ENCODE peak calls at places on chromosomes 2 and 18, in ten cellular contexts. G is heart left ventricle, M is endothelial cell of umbilical vein, K is transverse colon, C is ovary, O is adrenal gland, Y is K562, I is HCT116, J is body of pancreas, B is NB4. X is an unnamed sample.

GRCh38 chr2:66364495-66364992 is 70.4 kb upstream of the MEIS1 start:
- DNase-seq in G (peak), M (no peak), K (no peak), C (no peak), O (no peak), Y (no peak), I (no peak), J (no peak), B (no peak), X (peak)

GRCh38 chr2:105488198-105488757 is 89.4 kb upstream of the FHL2 start:
- DNase-seq in G (peak), M (no peak), K (no peak), C (no peak), O (no peak), Y (no peak), I (no peak), J (no peak), B (no peak), X (peak)

GRCh38 chr2:190446750-190447516 is 38.8 kb downstream of the MFSD6 start:
- DNase-seq in G (no peak), M (no peak), K (no peak), C (no peak), O (no peak), Y (no peak), I (no peak), J (no peak), B (no peak), X (no peak)

GRCh38 chr2:188046437-188046836 is 245.2 kb upstream of the GULP1 start:
- DNase-seq in G (no peak), M (peak), K (no peak), C (no peak), O (no peak), Y (no peak), I (no peak), J (no peak), B (no peak), X (no peak)

GRCh38 chr18:21110667-21111350 is 804 bp downstream of the ROCK1 start:
- DNase-seq in G (peak), M (no peak), K (peak), C (peak), O (peak), Y (peak), I (no peak), J (peak), B (peak), X (peak)

GRCh38 chr2:233426619-233427342 is 72.5 kb downstream of the DGKD start:
- DNase-seq in G (peak), M (no peak), K (no peak), C (no peak), O (no peak), Y (peak), I (peak), J (no peak), B (peak), X (peak)

GRCh38 chr2:170391018-170391417 is 213.1 kb downstream of the MYO3B start:
- DNase-seq in G (no peak), M (no peak), K (no peak), C (no peak), O (no peak), Y (no peak), I (no peak), J (no peak), B (no peak), X (no peak)

GRCh38 chr18:54161267-54161666 is 63.2 kb downstream of the MBD2 start:
- DNase-seq in G (no peak), M (no peak), K (no peak), C (no peak), O (no peak), Y (no peak), I (no peak), J (no peak), B (no peak), X (no peak)

GRCh38 chr2:6806605-6807004 is 59.1 kb downstream of the CMPK2 start:
- DNase-seq in G (no peak), M (no peak), K (no peak), C (no peak), O (no peak), Y (no peak), I (no peak), J (no peak), B (no peak), X (no peak)

GRCh38 chr2:181262782-181263181 is 194.4 kb upstream of the ITGA4 start:
- DNase-seq in G (no peak), M (no peak), K (no peak), C (no peak), O (no peak), Y (no peak), I (no peak), J (no peak), B (no peak), X (no peak)

GRCh38 chr18:3605562-3606443 is 155.8 kb downstream of the TGIF1 start:
- DNase-seq in G (no peak), M (peak), K (no peak), C (no peak), O (no peak), Y (no peak), I (no peak), J (no peak), B (peak), X (no peak)

GRCh38 chr18:9684901-9685738 is 23.0 kb upstream of the RAB31 start:
- DNase-seq in G (peak), M (no peak), K (no peak), C (peak), O (no peak), Y (no peak), I (no peak), J (no peak), B (peak), X (no peak)

GRCh38 chr2:60839126-60839813 is 42.1 kb upstream of the REL start:
- DNase-seq in G (no peak), M (no peak), K (no peak), C (no peak), O (no peak), Y (no peak), I (no peak), J (no peak), B (no peak), X (no peak)

GRCh38 chr18:3213231-3214059 is 6.3 kb downstream of the MYOM1 start:
- DNase-seq in G (no peak), M (peak), K (no peak), C (no peak), O (no peak), Y (peak), I (no peak), J (no peak), B (peak), X (no peak)

GRCh38 chr18:68083131-68083530 is 566.6 kb upstream of the DSEL start:
- DNase-seq in G (no peak), M (peak), K (no peak), C (no peak), O (no peak), Y (no peak), I (no peak), J (no peak), B (no peak), X (no peak)

GRCh38 chr2:79189465-79189864 is 29.9 kb upstream of the REG3A start:
- DNase-seq in G (no peak), M (no peak), K (no peak), C (no peak), O (no peak), Y (no peak), I (no peak), J (no peak), B (no peak), X (no peak)

GRCh38 chr2:204842731-204843490 is 297.6 kb downstream of the PARD3B start:
- DNase-seq in G (no peak), M (peak), K (no peak), C (peak), O (peak), Y (peak), I (no peak), J (no peak), B (no peak), X (peak)

GRCh38 chr18:59691046-59691395 is 6.2 kb downstream of the CCBE1 start:
- DNase-seq in G (no peak), M (no peak), K (no peak), C (no peak), O (no peak), Y (no peak), I (no peak), J (no peak), B (no peak), X (no peak)

GRCh38 chr18:44927127-44927849 is 246.6 kb downstream of the SETBP1 start:
- DNase-seq in G (no peak), M (no peak), K (no peak), C (no peak), O (no peak), Y (no peak), I (no peak), J (no peak), B (no peak), X (no peak)

GRCh38 chr18:39314595-39314994 is 1749.0 kb upstream of the CELF4 start:
- DNase-seq in G (no peak), M (no peak), K (no peak), C (no peak), O (no peak), Y (no peak), I (no peak), J (no peak), B (no peak), X (no peak)

GRCh38 chr18:49529596-49529995 is 32.3 kb upstream of the LIPG start:
- DNase-seq in G (no peak), M (no peak), K (no peak), C (no peak), O (no peak), Y (no peak), I (no peak), J (no peak), B (no peak), X (no peak)

GRCh38 chr18:36680042-36680441 is 148.8 kb downstream of the TPGS2 start:
- DNase-seq in G (no peak), M (no peak), K (no peak), C (no peak), O (no peak), Y (no peak), I (no peak), J (no peak), B (no peak), X (no peak)

GRCh38 chr18:25560369-25560768 is 208.4 kb upstream of the ZNF521 start:
- DNase-seq in G (no peak), M (no peak), K (no peak), C (no peak), O (no peak), Y (no peak), I (no peak), J (no peak), B (no peak), X (peak)

GRCh38 chr2:171540437-171540836 is 18.2 kb downstream of the CYBRD1 start:
- DNase-seq in G (no peak), M (no peak), K (no peak), C (no peak), O (no peak), Y (no peak), I (no peak), J (no peak), B (no peak), X (no peak)

GRCh38 chr2:80482276-80482675 is 177.7 kb upstream of the LRRTM1 start:
- DNase-seq in G (no peak), M (no peak), K (no peak), C (no peak), O (no peak), Y (no peak), I (no peak), J (no peak), B (no peak), X (no peak)

GRCh38 chr2:183927367-183928355 is 670.7 kb upstream of the ZNF804A start:
- DNase-seq in G (no peak), M (no peak), K (no peak), C (no peak), O (no peak), Y (no peak), I (no peak), J (no peak), B (no peak), X (no peak)

GRCh38 chr2:42340938-42341636 is 19.9 kb downstream of the COX7A2L start:
- DNase-seq in G (no peak), M (no peak), K (no peak), C (no peak), O (no peak), Y (no peak), I (no peak), J (no peak), B (no peak), X (no peak)

GRCh38 chr2:43184339-43184895 is 42.0 kb downstream of the ZFP36L2 start:
- DNase-seq in G (no peak), M (no peak), K (peak), C (no peak), O (no peak), Y (peak), I (peak), J (no peak), B (peak), X (no peak)

GRCh38 chr18:44895176-44895798 is 214.6 kb downstream of the SETBP1 start:
- DNase-seq in G (peak), M (peak), K (peak), C (peak), O (peak), Y (peak), I (no peak), J (peak), B (peak), X (peak)

GRCh38 chr2:236909802-236910201 is 175.9 kb upstream of the COPS8 start:
- DNase-seq in G (no peak), M (no peak), K (no peak), C (no peak), O (no peak), Y (no peak), I (no peak), J (no peak), B (no peak), X (no peak)

GRCh38 chr2:219171231-219171651 is 1.4 kb upstream of the SLC23A3 start:
- DNase-seq in G (peak), M (peak), K (peak), C (peak), O (peak), Y (peak), I (peak), J (peak), B (peak), X (peak)

GRCh38 chr18:46196627-46197243 is 92.5 kb downstream of the HAUS1 start:
- DNase-seq in G (no peak), M (no peak), K (no peak), C (no peak), O (no peak), Y (no peak), I (peak), J (no peak), B (no peak), X (no peak)

GRCh38 chr2:227324671-227325055 is 388 bp upstream of the MFF start:
- DNase-seq in G (no peak), M (no peak), K (no peak), C (peak), O (peak), Y (peak), I (peak), J (peak), B (peak), X (no peak)

GRCh38 chr18:5237083-5237722 is 40.1 kb upstream of the AKAIN1 start:
- DNase-seq in G (no peak), M (no peak), K (no peak), C (no peak), O (no peak), Y (peak), I (no peak), J (peak), B (peak), X (peak)

GRCh38 chr2:70829916-70830315 is 5.7 kb downstream of the CD207 start:
- DNase-seq in G (no peak), M (peak), K (no peak), C (no peak), O (no peak), Y (no peak), I (no peak), J (no peak), B (no peak), X (no peak)

GRCh38 chr2:108786354-108787208 is at the start of gene CCDC138:
- DNase-seq in G (peak), M (peak), K (peak), C (peak), O (peak), Y (peak), I (peak), J (peak), B (peak), X (peak)
- TF ChIP-seq POLR2A in G (peak), M (peak), K (peak), C (no peak), O (peak), Y (peak), I (peak), J (peak), B (peak), X (no peak)

GRCh38 chr2:33489835-33490431 is 13.5 kb downstream of the RASGRP3 start:
- DNase-seq in G (no peak), M (no peak), K (no peak), C (no peak), O (no peak), Y (no peak), I (no peak), J (no peak), B (no peak), X (no peak)

GRCh38 chr2:33494877-33495641 is 18.6 kb downstream of the RASGRP3 start:
- DNase-seq in G (no peak), M (no peak), K (no peak), C (no peak), O (no peak), Y (no peak), I (no peak), J (no peak), B (no peak), X (no peak)

GRCh38 chr2:33491685-33492084 is 15.2 kb downstream of the RASGRP3 start:
- DNase-seq in G (no peak), M (no peak), K (no peak), C (no peak), O (no peak), Y (no peak), I (no peak), J (no peak), B (peak), X (no peak)

GRCh38 chr2:33494155-33494779 is 17.8 kb downstream of the RASGRP3 start:
- DNase-seq in G (no peak), M (peak), K (no peak), C (no peak), O (no peak), Y (no peak), I (no peak), J (no peak), B (no peak), X (no peak)

DNA sequence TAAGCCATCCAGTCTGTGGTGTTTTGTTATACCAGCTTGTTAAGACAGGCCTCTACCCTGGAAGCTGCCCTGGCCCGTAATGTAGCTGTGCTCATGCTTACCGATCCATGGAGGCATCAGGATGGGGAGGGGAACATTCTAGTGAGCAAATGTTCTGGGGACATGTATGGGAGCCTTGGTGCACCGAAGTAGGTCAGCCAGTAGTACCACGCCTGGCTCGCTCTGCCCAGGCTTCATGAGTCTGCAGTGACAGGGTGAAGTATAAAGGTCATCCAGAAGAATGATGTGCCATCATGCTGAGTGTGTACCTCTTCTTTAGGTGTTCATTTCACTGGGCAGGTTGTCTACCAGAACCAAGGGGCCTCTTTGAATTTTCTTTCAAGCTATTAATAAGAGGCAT is 16.3 kb downstream of the RASGRP3 start:
- DNase-seq in G (no peak), M (no peak), K (no peak), C (no peak), O (no peak), Y (no peak), I (no peak), J (no peak), B (no peak), X (peak)
- TF ChIP-seq POLR2A in G (no peak), M (no peak), K (no peak), C (no peak), O (no peak), Y (no peak), I (no peak), J (no peak), B (no peak), X (no peak)

DNA sequence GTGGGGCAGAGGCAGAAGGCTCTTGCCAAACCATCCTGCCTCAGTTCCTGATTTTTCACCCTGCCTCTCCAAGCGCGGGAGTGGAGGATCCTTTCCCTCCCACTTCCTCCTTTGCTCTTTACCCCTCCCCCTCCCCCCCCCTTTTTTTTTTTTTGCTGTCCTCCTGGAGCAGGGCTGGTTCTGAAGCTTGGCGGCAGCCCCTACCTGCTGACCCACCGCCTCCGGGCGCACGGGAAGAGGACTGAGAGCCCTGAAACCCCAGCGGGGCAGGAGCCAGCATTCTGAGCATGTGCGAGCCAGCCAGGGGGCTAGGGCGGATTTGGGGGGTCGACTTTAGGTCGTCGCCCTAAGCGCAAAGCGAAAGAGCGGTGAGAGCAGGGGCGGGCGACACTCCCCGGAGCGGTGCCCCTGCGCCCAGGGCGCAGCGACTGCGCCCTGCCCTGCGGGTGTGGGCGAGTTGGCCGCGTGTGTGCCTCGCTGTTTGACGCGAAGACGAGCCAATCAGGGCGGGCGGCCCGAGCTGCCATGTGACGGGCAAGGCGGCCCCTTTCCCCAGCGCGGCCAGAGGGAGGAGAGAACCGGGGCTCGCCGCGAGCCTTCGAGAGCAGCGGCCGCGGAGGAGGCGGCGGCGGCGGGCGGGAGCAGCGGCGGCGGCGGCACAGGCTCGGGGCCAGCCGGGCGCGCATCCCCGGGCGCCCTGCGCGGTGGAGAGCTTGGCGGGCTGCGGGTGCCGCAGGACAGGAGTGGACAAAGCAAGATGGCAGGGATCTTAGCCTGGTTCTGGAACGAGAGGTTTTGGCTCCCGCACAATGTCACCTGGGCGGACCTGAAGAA is at the start of gene CERS6:
- DNase-seq in G (peak), M (peak), K (peak), C (peak), O (peak), Y (peak), I (peak), J (peak), B (peak), X (peak)
- TF ChIP-seq POLR2A in G (peak), M (peak), K (peak), C (peak), O (peak), Y (peak), I (peak), J (peak), B (peak), X (peak)

GRCh38 chr2:229715895-229716507 is 1.6 kb upstream of the DNER start:
- DNase-seq in G (no peak), M (peak), K (peak), C (no peak), O (peak), Y (peak), I (peak), J (peak), B (peak), X (no peak)
- TF ChIP-seq POLR2A in G (no peak), M (no peak), K (no peak), C (no peak), O (no peak), Y (no peak), I (no peak), J (no peak), B (no peak), X (no peak)

GRCh38 chr2:102025583-102026267 is 34.0 kb downstream of the IL1R2 start:
- DNase-seq in G (no peak), M (no peak), K (no peak), C (no peak), O (no peak), Y (no peak), I (no peak), J (no peak), B (peak), X (no peak)
- TF ChIP-seq POLR2A in G (no peak), M (no peak), K (no peak), C (no peak), O (no peak), Y (no peak), I (no peak), J (no peak), B (no peak), X (no peak)

DNA sequence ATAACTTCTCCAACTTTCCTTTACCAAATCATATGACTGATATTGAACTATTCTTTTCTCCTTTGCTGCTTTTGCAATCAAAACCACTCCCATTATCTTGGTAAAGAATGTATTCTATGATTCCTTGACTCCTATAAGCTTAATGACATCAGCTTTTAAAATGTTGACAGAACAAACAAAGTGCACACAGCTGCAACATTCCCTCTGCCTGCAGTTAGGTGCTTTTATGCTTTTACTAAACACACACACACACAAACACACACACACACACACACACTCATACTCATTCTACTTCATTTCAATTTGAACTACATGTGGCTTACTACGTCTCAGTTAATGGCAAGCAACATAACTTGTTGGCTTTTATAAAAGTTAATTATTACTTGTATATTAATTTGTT is 946.6 kb downstream of the DPP10 start:
- DNase-seq in G (no peak), M (no peak), K (no peak), C (no peak), O (no peak), Y (no peak), I (no peak), J (peak), B (no peak), X (no peak)
- TF ChIP-seq POLR2A in G (no peak), M (no peak), K (no peak), C (no peak), O (no peak), Y (no peak), I (no peak), J (no peak), B (no peak), X (no peak)

X was measured in gastrocnemius medialis.